ENCODE peak calls at places on chromosomes 3 and 15, in six cellular contexts. O is A673, G is heart left ventricle, E is GM10248, U is nephron progenitor cell, T is mesothelial cell of epicardium. A is an unnamed sample.

GRCh38 chr3:159804726-159805410 is 183.8 kb upstream of the IL12A start:
- DNase-seq in O (peak), G (peak), E (peak), U (peak), T (peak), A (peak)

GRCh38 chr15:33374181-33375006 is 63.6 kb downstream of the RYR3 start:
- DNase-seq in O (no peak), G (peak), E (no peak), U (no peak), T (no peak), A (no peak)

GRCh38 chr3:182567666-182568065 is 225.6 kb upstream of the ATP11B start:
- DNase-seq in O (peak), G (no peak), E (no peak), U (no peak), T (no peak), A (no peak)

GRCh38 chr3:66638717-66639116 is 137.9 kb upstream of the LRIG1 start:
- DNase-seq in O (peak), G (no peak), E (peak), U (no peak), T (no peak), A (no peak)

GRCh38 chr3:50174947-50175524 is 16.4 kb upstream of the GNAT1 start:
- DNase-seq in O (no peak), G (no peak), E (no peak), U (no peak), T (no peak), A (no peak)

GRCh38 chr3:43796041-43796596 is 105.4 kb downstream of the ABHD5 start:
- DNase-seq in O (no peak), G (no peak), E (no peak), U (no peak), T (no peak), A (no peak)

GRCh38 chr15:40873625-40874561 is at the start of gene RHOV:
- DNase-seq in O (peak), G (peak), E (peak), U (peak), T (peak), A (no peak)

GRCh38 chr15:77630956-77631789 is 1.5 kb downstream of the LINGO1 start:
- DNase-seq in O (no peak), G (no peak), E (no peak), U (peak), T (no peak), A (no peak)

GRCh38 chr3:100496711-100497261 is 4.4 kb downstream of the TMEM45A start:
- DNase-seq in O (no peak), G (no peak), E (peak), U (no peak), T (no peak), A (no peak)

GRCh38 chr15:86089422-86089821 is 9.8 kb downstream of the AGBL1 start:
- DNase-seq in O (no peak), G (no peak), E (no peak), U (no peak), T (no peak), A (no peak)

GRCh38 chr3:155871746-155872158 is 1.3 kb downstream of the GMPS start:
- DNase-seq in O (no peak), G (no peak), E (no peak), U (no peak), T (no peak), A (no peak)

GRCh38 chr3:135267487-135267886 is 472.4 kb downstream of the EPHB1 start:
- DNase-seq in O (no peak), G (no peak), E (no peak), U (no peak), T (no peak), A (no peak)

GRCh38 chr3:178083906-178084823 is 452.1 kb upstream of the KCNMB2 start:
- DNase-seq in O (peak), G (no peak), E (no peak), U (no peak), T (no peak), A (no peak)

GRCh38 chr15:101054991-101055390 is 135.8 kb downstream of the LRRK1 start:
- DNase-seq in O (no peak), G (no peak), E (no peak), U (no peak), T (no peak), A (no peak)

GRCh38 chr3:4571690-4572334 is 78.7 kb downstream of the ITPR1 start:
- DNase-seq in O (no peak), G (no peak), E (no peak), U (no peak), T (no peak), A (no peak)

GRCh38 chr15:52362497-52362896 is 66.9 kb upstream of the MYO5C start:
- DNase-seq in O (peak), G (no peak), E (no peak), U (no peak), T (no peak), A (no peak)

GRCh38 chr15:60326824-60327654 is 70.7 kb downstream of the ANXA2 start:
- DNase-seq in O (peak), G (no peak), E (peak), U (peak), T (no peak), A (peak)

GRCh38 chr3:45817788-45818523 is 21.6 kb upstream of the SLC6A20 start:
- DNase-seq in O (no peak), G (no peak), E (no peak), U (no peak), T (no peak), A (peak)

GRCh38 chr3:187286467-187287059 is 5.0 kb downstream of the MASP1 start:
- DNase-seq in O (no peak), G (no peak), E (no peak), U (no peak), T (no peak), A (no peak)

GRCh38 chr3:176867681-176868663 is 329.3 kb downstream of the TBL1XR1 start:
- DNase-seq in O (no peak), G (no peak), E (no peak), U (no peak), T (no peak), A (no peak)

GRCh38 chr3:197297476-197298340 is 704 bp downstream of the DLG1 start:
- DNase-seq in O (peak), G (peak), E (peak), U (peak), T (peak), A (peak)

GRCh38 chr3:41575754-41576153 is 376.4 kb downstream of the CTNNB1 start:
- DNase-seq in O (no peak), G (peak), E (no peak), U (no peak), T (no peak), A (peak)

GRCh38 chr15:28086175-28086703 is 12.9 kb downstream of the OCA2 start:
- DNase-seq in O (peak), G (peak), E (peak), U (peak), T (no peak), A (peak)

GRCh38 chr15:45586990-45587860 is at the start of gene BLOC1S6:
- DNase-seq in O (peak), G (peak), E (peak), U (peak), T (peak), A (peak)

GRCh38 chr3:188021041-188021440 is 132.9 kb upstream of the LPP start:
- DNase-seq in O (no peak), G (no peak), E (no peak), U (no peak), T (no peak), A (no peak)

GRCh38 chr3:103794656-103795055 is 1359.8 kb downstream of the ZPLD1 start:
- DNase-seq in O (peak), G (no peak), E (no peak), U (no peak), T (no peak), A (no peak)
- TF ChIP-seq CTCF in O (peak), G (no peak), E (no peak), U (peak), T (no peak), A (no peak)

DNA sequence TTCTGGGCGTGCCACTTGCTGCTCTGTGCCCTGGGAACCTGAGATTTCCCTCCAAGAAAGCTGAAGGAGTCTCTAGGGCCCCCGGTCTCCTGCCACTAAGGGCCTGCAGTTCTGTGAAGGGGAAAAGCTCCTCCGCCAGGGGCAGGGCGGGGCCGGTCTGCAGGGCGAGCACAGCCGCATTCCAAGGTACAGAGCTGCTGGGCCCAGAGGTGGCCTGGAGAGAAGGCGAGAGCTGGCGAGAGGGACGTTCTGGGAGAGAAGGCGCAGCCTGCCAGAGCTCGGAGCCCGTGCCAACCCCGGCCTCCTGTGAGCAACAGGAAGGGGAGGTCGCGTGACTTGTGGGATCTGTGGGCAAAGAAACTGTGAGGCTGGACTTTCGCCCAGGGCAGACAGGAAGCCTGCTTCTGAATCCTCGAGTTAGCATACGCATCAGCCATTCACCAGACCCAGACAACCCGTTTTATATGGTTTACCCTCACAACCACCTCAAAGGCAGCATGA is 500.4 kb downstream of the SHQ1 start:
- DNase-seq in O (no peak), G (peak), E (no peak), U (peak), T (no peak), A (peak)
- TF ChIP-seq CTCF in O (no peak), G (no peak), E (peak), U (no peak), T (no peak), A (no peak)

DNA sequence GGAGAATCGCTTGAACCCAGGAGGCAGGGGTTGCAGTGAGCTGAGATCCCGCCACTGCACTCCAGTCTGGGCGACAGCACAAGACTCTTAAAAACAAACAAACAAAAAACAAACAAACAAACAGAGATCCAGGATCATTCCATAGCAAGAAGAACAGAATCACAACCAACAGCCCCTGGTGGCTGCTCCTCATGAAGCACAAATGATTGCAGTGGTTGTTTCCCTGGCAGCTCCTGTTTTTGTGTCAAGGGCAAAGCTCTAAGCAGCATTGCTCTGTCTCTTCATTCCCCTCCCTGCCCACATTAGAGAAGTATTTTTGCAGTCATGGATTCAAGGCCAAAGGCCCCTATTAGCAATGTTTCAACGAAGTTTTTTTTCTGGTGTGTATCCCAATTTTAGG is 25.8 kb upstream of the BLM start:
- DNase-seq in O (no peak), G (no peak), E (no peak), U (no peak), T (no peak), A (no peak)
- TF ChIP-seq CTCF in O (peak), G (no peak), E (no peak), U (no peak), T (no peak), A (no peak)

GRCh38 chr3:2770451-2770850 is 339.7 kb downstream of the IL5RA start:
- DNase-seq in O (no peak), G (no peak), E (no peak), U (peak), T (no peak), A (no peak)

GRCh38 chr3:2765002-2765579 is 345.1 kb downstream of the IL5RA start:
- DNase-seq in O (peak), G (no peak), E (no peak), U (peak), T (no peak), A (no peak)
- TF ChIP-seq CTCF in O (peak), G (no peak), E (peak), U (peak), T (no peak), A (no peak)

GRCh38 chr3:195188530-195188917 is 82.4 kb downstream of the XXYLT1 start:
- DNase-seq in O (peak), G (no peak), E (no peak), U (no peak), T (no peak), A (no peak)
- TF ChIP-seq CTCF in O (peak), G (no peak), E (no peak), U (no peak), T (no peak), A (no peak)

DNA sequence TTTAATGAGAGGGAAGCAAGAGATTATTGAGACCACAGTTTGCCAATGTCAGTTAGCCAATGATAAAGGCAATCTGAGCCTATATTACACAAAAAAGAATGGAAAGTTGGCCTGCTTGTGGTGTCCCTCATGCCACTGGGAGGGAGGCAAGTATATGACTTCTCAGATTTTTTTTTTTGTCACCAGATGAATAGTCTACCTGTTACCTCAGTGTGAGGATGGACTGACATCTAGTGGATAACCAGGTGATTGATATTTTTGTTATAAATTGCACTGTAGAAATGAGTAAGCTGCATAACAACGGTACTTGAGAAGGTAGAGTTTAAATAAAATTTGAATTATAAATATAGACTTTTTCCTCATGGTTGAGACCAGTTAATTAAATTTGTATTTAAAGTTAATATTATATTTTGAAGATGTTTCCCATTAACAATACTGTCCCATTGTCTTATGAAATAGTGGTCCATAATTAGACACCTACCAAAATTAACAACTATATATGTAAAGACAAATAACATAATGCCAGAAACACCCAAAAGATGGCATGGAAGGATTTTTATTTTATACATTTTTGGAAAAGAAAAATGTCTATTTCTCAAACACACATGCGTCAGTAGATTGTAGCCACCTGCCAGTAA is 237.8 kb upstream of the GADL1 start:
- DNase-seq in O (peak), G (no peak), E (no peak), U (no peak), T (no peak), A (no peak)
- TF ChIP-seq CTCF in O (peak), G (peak), E (no peak), U (peak), T (no peak), A (peak)